ENCODE peak calls at places on chromosomes 7 and 10, in six cellular contexts. F is CD4-positive, alpha-beta T cell; X is K562; J is heart left ventricle; W is AG10803; S is ovary. Y is an unnamed sample.

GRCh38 chr10:117197189-117197588 is at the start of gene KCNK18:
- DNase-seq in W (no peak), J (no peak), X (no peak), F (no peak), S (no peak), Y (no peak)

GRCh38 chr7:151736403-151736909 is 140.5 kb downstream of the PRKAG2 start:
- DNase-seq in S (peak; percentile 73), X (no peak), J (peak; percentile 85), W (peak; percentile 93), F (no peak), Y (peak; percentile 82)

GRCh38 chr10:98326621-98327027 is 58.6 kb upstream of the LOXL4 start:
- DNase-seq in F (no peak), X (no peak), W (no peak), S (no peak), J (peak; percentile 51), Y (no peak)

GRCh38 chr7:22725585-22725984 is 1.4 kb upstream of the IL6 start:
- DNase-seq in J (no peak), S (no peak), F (no peak), W (peak; percentile 63), X (peak; percentile 58), Y (no peak)

GRCh38 chr10:5557799-5558771 is 33.3 kb downstream of the CALML3 start:
- DNase-seq in W (no peak), J (no peak), F (no peak), S (peak; percentile 14), X (no peak), Y (no peak)

GRCh38 chr7:34031156-34031555 is 125.8 kb downstream of the BMPER start:
- DNase-seq in F (no peak), X (no peak), W (no peak), J (no peak), S (no peak), Y (no peak)

GRCh38 chr7:98289333-98289875 is 7.9 kb downstream of the BRI3 start:
- DNase-seq in W (no peak), J (no peak), S (no peak), F (no peak), X (peak; percentile 24), Y (no peak)

GRCh38 chr7:123410273-123410928 is 124.0 kb downstream of the IQUB start:
- DNase-seq in W (no peak), X (no peak), S (peak; percentile 32), F (no peak), J (peak; percentile 44), Y (no peak)

GRCh38 chr10:124436191-124436638 is 13.6 kb downstream of the NKX1-2 start:
- DNase-seq in X (no peak), W (no peak), F (no peak), S (no peak), J (no peak), Y (no peak)

GRCh38 chr7:116169060-116169459 is 41.3 kb upstream of the TES start:
- DNase-seq in X (no peak), S (no peak), W (peak; percentile 73), F (no peak), J (no peak), Y (no peak)

GRCh38 chr7:116166167-116166566 is 44.2 kb upstream of the TES start:
- DNase-seq in S (no peak), X (no peak), W (peak; percentile 15), J (no peak), F (no peak), Y (no peak)

GRCh38 chr7:116165717-116166116 is 44.6 kb upstream of the TES start:
- DNase-seq in J (no peak), S (no peak), W (no peak), F (no peak), X (no peak), Y (no peak)

GRCh38 chr7:116164552-116164951 is 45.8 kb upstream of the TES start:
- DNase-seq in X (no peak), J (no peak), F (no peak), S (no peak), W (peak; percentile 66), Y (no peak)

DNA sequence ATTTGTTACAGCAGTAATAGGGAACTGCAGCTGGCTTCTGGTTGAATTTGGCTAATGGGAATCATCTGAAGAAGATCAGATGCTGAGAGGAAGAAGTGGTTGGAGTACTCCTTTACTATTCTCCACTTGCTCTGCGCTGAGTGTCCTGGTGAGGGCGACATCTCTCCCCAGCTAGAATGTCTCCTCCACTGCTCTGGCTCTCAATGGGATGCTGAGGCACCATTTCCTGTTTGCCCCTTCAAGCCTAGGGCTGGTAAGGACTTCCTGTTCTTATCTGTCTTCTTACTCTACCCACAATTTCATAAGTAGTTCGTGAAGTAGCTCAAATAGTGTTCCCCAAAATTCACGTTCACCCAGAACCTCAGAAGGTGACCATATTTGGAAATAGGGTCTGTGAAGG is 43.2 kb upstream of the TES start:
- DNase-seq in J (no peak), F (no peak), X (no peak), S (no peak), W (no peak), Y (no peak)
- TF ChIP-seq CTCF in J (no peak), F (no peak), X (peak; percentile 56), S (no peak), W (no peak), Y (no peak)

DNA sequence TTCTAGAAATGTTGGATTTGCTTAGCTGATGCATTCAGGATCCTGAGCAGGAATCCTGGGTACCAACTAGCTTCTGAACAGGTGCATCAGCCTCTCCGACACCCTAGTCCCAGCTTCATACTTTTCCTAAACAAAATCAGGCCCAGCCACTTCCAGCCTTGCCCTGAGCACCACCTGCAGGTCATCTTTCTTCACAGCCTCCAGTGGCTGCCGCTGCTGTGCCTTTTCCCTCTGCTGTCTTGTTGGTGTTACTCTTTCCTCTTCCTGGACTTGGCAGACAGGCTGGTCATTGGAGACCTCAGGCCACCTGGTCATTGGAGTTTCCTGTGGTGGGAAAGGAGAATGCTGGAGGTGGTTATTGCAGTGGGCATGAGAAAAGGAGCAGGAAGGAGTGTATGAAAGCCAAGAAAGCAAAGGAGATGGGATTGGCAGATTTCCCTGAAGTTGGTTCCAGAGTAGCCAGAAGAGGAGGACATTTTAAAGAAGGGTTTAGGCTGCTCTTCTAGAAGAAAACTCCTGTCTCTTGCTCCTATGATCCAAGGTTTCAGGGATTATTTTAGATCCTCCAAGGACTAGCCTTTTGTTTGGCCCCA is 48.2 kb upstream of the NFKB2 start:
- DNase-seq in S (no peak), X (no peak), W (peak; percentile 42), F (no peak), J (peak; percentile 31), Y (no peak)
- TF ChIP-seq CTCF in S (no peak), X (peak; percentile 58), W (peak; percentile 60), F (no peak), J (peak; percentile 69), Y (peak; percentile 68)

DNA sequence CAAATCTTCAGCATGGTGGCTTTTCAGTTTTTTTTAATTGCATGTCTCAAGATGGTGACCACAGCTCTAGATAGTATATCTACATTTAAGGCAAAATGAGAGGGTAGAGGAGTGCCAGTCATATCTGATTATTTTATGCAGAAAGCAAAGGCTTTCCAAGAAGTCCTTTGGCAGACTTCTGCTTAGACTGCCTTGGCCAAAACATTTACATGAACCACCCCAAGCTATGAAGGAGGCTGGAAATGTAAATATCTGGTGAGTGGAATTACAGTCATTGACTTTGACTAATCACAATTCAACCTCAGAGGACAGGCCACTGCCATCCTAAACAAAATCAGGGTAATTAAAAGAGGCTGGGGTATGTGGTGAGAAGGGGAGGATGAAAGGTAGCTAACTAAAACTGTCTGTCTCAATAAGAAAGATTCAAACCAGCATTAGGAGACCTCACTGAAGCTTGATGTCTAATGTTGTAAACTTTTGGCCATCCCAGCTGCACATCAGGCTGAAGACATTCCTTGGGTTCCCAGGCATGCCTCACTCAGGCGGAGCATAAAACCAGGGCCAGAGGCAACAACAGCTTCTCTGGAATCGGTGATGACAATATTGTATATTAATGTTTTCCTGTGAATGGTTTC is 53.4 kb downstream of the PPP1R3C start:
- DNase-seq in W (peak; percentile 91), J (no peak), F (no peak), X (no peak), S (no peak), Y (no peak)
- TF ChIP-seq CTCF in W (no peak), J (no peak), F (no peak), X (no peak), S (no peak), Y (no peak)

GRCh38 chr10:122128357-122128756 is 139.4 kb downstream of the TACC2 start:
- DNase-seq in W (peak; percentile 59), X (no peak), S (peak; percentile 67), J (peak; percentile 83), F (no peak), Y (no peak)
- TF ChIP-seq CTCF in W (peak; percentile 49), X (no peak), S (no peak), J (peak; percentile 28), F (no peak), Y (no peak)

GRCh38 chr10:110488124-110488681 is 9.5 kb upstream of the DUSP5 start:
- DNase-seq in X (no peak), J (no peak), F (no peak), W (peak; percentile 38), S (no peak), Y (no peak)
- TF ChIP-seq CTCF in X (no peak), J (no peak), F (no peak), W (no peak), S (no peak), Y (no peak)

Y was measured in type B pancreatic cell.